ENCODE peak calls at places on chromosomes 7 and 10, in four cellular contexts. K is transverse colon, C is lung, O is tibial artery. T is an unnamed sample. For H3K27me3, the result is how much of the 10 kb centered on the place peaks cover.

GRCh38 chr10:103845983-103846382 is 9.4 kb downstream of the SH3PXD2A start:
- DNase-seq in O (no peak), K (peak), C (no peak), T (no peak)

GRCh38 chr10:57699944-57700343 is 567.8 kb downstream of the IPMK start:
- DNase-seq in K (no peak), O (no peak), C (no peak), T (no peak)

GRCh38 chr10:341081-341740 is 206.0 kb downstream of the ZMYND11 start:
- DNase-seq in O (no peak), K (no peak), C (no peak), T (no peak)

GRCh38 chr7:127710635-127711034 is 58.6 kb downstream of the SND1 start:
- DNase-seq in K (no peak), O (no peak), C (no peak), T (no peak)

GRCh38 chr7:108650487-108650886 is 80.8 kb downstream of the DNAJB9 start:
- DNase-seq in K (no peak), C (no peak), O (no peak), T (no peak)

GRCh38 chr10:77428776-77429395 is 208.7 kb downstream of the KCNMA1 start:
- DNase-seq in O (peak), K (peak), C (peak), T (no peak)

GRCh38 chr10:51073461-51074237 is 638 bp upstream of the PRKG1 start:
- DNase-seq in C (peak), K (peak), O (peak), T (no peak)

GRCh38 chr10:35019037-35019794 is 70.9 kb downstream of the CUL2 start:
- DNase-seq in C (no peak), K (no peak), O (no peak), T (no peak)

GRCh38 chr7:131745645-131746248 is 189.3 kb upstream of the PODXL start:
- DNase-seq in O (no peak), C (no peak), K (no peak), T (no peak)

GRCh38 chr7:7970113-7970619 is 1.6 kb downstream of the GLCCI1 start:
- DNase-seq in C (no peak), O (no peak), K (no peak), T (no peak)

GRCh38 chr10:6694447-6695155 is 114.5 kb upstream of the PRKCQ start:
- DNase-seq in K (no peak), C (no peak), O (no peak), T (no peak)

GRCh38 chr10:18684416-18684815 is 25.2 kb downstream of the ARL5B start:
- DNase-seq in C (no peak), K (no peak), O (no peak), T (no peak)

GRCh38 chr10:44976352-44977198 is 2.0 kb downstream of the DEPP1 start:
- DNase-seq in K (no peak), O (peak), C (no peak), T (no peak)

GRCh38 chr10:44978570-44979280 is at the start of gene DEPP1:
- DNase-seq in C (peak), O (peak), K (peak), T (peak)

GRCh38 chr10:44978213-44978569 is 418 bp downstream of the DEPP1 start:
- DNase-seq in K (peak), O (peak), C (no peak), T (no peak)

GRCh38 chr10:44975487-44976331 is 2.9 kb downstream of the DEPP1 start:
- DNase-seq in K (peak), C (no peak), O (peak), T (no peak)

DNA sequence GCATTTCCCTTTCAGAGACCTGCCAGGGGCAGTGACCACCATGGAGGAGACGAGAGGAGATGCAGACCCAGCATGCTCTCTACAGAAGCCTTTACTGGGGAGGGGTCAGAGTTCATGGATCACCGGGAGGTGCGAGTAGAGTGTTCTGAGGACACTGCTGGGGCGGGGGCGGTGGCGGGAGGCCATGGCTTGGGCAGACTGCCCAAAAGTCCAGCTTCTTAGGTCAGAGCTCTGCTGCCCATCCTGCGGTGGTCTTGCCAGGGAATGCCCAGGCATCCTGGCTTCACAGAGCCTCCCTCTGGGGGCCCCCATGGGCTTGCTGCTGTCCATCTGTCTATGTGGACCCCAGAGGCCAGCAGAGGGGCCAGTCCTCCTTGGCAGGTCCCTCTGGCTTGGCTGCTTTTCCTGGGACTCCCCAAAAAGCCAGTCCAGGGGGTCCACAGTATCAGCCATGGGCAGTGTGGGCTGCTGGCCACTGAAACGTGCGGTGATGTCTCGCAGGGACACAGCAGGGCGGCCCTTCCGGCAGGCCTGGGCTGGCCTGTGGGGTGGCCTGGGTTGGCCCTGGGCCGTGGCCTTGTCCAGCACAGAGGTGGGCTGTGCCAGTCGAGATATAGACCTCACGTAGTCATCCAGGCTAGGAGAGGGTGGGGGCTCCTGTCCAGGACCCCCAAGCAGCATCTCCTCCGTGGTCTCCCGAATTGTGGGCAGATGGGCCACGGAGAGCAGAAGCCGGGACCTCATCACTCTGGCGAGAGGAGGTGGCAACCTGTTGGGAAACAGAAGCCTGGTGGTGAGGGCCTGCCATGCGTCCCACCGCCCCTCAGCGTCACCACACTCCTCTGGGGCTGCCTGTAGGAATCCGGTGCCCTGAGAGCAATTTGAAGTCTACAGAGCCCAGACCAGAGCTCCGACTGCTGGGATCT is 1.1 kb downstream of the DEPP1 start:
- DNase-seq in C (no peak), O (peak), K (peak), T (no peak)
- H3K4me3 ChIP-seq in C (peak), O (peak), K (peak), T (peak)

GRCh38 chr10:11270135-11270857 is 252.6 kb downstream of the CELF2 start:
- DNase-seq in K (peak), C (peak), O (peak), T (no peak)

GRCh38 chr10:11276475-11276990 is 258.9 kb downstream of the CELF2 start:
- DNase-seq in O (no peak), C (no peak), K (no peak), T (no peak)

GRCh38 chr10:11272915-11273389 is 255.3 kb downstream of the CELF2 start:
- DNase-seq in K (no peak), O (no peak), C (no peak), T (no peak)

GRCh38 chr10:11265486-11265885 is 247.8 kb downstream of the CELF2 start:
- DNase-seq in C (no peak), O (no peak), K (no peak), T (no peak)

DNA sequence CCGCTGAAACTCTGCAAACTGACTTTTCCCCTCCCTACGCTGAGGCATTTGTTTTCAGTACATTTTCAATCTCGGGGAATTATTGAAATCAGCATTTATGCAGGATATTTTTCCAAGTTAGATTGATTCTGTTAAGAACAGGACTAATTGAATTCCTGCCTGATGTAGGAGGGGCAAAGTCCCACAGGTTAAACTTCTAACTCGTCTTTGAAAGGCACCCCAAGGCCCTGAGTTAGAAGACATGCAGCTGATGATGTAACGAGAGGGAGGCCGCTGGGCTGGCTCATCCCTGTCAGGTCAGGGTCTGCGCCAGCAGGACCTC is 253.1 kb downstream of the CELF2 start:
- DNase-seq in O (no peak), K (no peak), C (no peak), T (no peak)
- TF ChIP-seq CTCF in O (no peak), K (no peak), C (no peak), T (no peak)

GRCh38 chr7:151886783-151887182 is 9.9 kb upstream of the PRKAG2 start:
- DNase-seq in K (no peak), O (peak), C (no peak), T (no peak)

GRCh38 chr7:151883872-151884271 is 7.0 kb upstream of the PRKAG2 start:
- DNase-seq in K (no peak), O (peak), C (no peak), T (no peak)

GRCh38 chr7:151882734-151883133 is 5.8 kb upstream of the PRKAG2 start:
- DNase-seq in C (no peak), O (peak), K (no peak), T (no peak)

GRCh38 chr7:151885202-151885580 is 8.3 kb upstream of the PRKAG2 start:
- DNase-seq in K (no peak), O (peak), C (no peak), T (no peak)

GRCh38 chr7:151884276-151885201 is 7.6 kb upstream of the PRKAG2 start:
- DNase-seq in K (no peak), O (no peak), C (no peak), T (no peak)
- H3K27me3 ChIP-seq in K (under half), O (under half), C (under half), T (under half)

GRCh38 chr10:80196270-80196949 is 8.9 kb downstream of the ANXA11 start:
- DNase-seq in O (peak), C (peak), K (peak), T (no peak)
- H3K4me3 ChIP-seq in O (peak), C (no peak), K (peak), T (no peak)

GRCh38 chr7:144127714-144128334 is 4.8 kb downstream of the OR2A14 start:
- DNase-seq in O (peak), C (peak), K (peak), T (peak)
- TF ChIP-seq CTCF in O (peak), C (peak), K (peak), T (peak)

GRCh38 chr7:17971392-17971791 is 31.1 kb upstream of the SNX13 start:
- DNase-seq in O (no peak), C (no peak), K (no peak), T (no peak)
- H3K27me3 ChIP-seq in O (under half), C (under half), K (under half), T (under half)

T was measured in BJ.